ENCODE peak calls at places on chromosomes 7 and 10, in nine cellular contexts. M is activated gamma-delta T cell treated with anti-CD3 and anti-CD28 coated beads, Interleukin-2, amount 50 U/mL, for 16 hours; Y is thoracic aorta; J is left ventricle myocardium inferior; A is germinal center; Q is right cardiac atrium; U is heart right ventricle; K is AG04449; O is stimulated activated naive CD8-positive, alpha-beta T cell treated with anti-CD3 and anti-CD28 coated beads, Interleukin-15, amount 100 ng/mL, for 72 hours. N is an unnamed sample.

GRCh38 chr7:39688611-39689485 is 65.5 kb downstream of the RALA start:
- DNase-seq in U (no peak), Y (no peak), A (no peak), O (no peak), M (no peak), Q (no peak), K (no peak), J (no peak), N (peak; percentile 46)

GRCh38 chr7:45919231-45919825 is 1.7 kb downstream of the IGFBP3 start:
- DNase-seq in M (no peak), O (no peak), Y (no peak), A (no peak), Q (no peak), U (no peak), K (no peak), J (no peak), N (no peak)

GRCh38 chr10:7488418-7488829 is 77.6 kb upstream of the SFMBT2 start:
- DNase-seq in U (peak; percentile 61), A (no peak), O (no peak), M (no peak), Q (peak; percentile 55), J (no peak), Y (no peak), K (no peak), N (no peak)

GRCh38 chr10:100886544-100886943 is 26.2 kb upstream of the SLF2 start:
- DNase-seq in A (no peak), O (no peak), Y (no peak), J (no peak), K (no peak), M (no peak), Q (no peak), U (no peak), N (no peak)

GRCh38 chr10:48389272-48389671 is 82.8 kb downstream of the MAPK8 start:
- DNase-seq in O (no peak), J (no peak), M (no peak), K (no peak), Y (no peak), U (no peak), A (no peak), Q (no peak), N (no peak)

GRCh38 chr10:17479822-17480221 is 25.4 kb upstream of the ST8SIA6 start:
- DNase-seq in J (no peak), M (no peak), Q (no peak), Y (no peak), K (no peak), A (no peak), O (no peak), U (no peak), N (no peak)

GRCh38 chr7:30309842-30310435 is 25.5 kb downstream of the ZNRF2 start:
- DNase-seq in Y (no peak), U (no peak), K (no peak), M (no peak), A (no peak), J (no peak), Q (no peak), O (no peak), N (no peak)

GRCh38 chr7:159201722-159202330 is 57.2 kb upstream of the VIPR2 start:
- DNase-seq in M (no peak), K (no peak), J (no peak), Q (no peak), U (no peak), O (peak; percentile 13), Y (no peak), A (no peak), N (no peak)

GRCh38 chr7:137074386-137075030 is 206.1 kb downstream of the CHRM2 start:
- DNase-seq in A (no peak), M (no peak), Y (no peak), J (no peak), U (no peak), K (peak; percentile 36), O (no peak), Q (no peak), N (peak; percentile 50)

GRCh38 chr7:7798510-7798909 is 80.1 kb upstream of the RPA3 start:
- DNase-seq in J (no peak), M (no peak), Q (no peak), Y (no peak), K (no peak), O (no peak), A (no peak), U (no peak), N (no peak)

GRCh38 chr7:29749701-29750321 is 56.5 kb upstream of the WIPF3 start:
- DNase-seq in U (no peak), J (no peak), K (no peak), O (no peak), M (no peak), Y (no peak), Q (no peak), A (no peak), N (no peak)

GRCh38 chr7:72785166-72785955 is 42.6 kb downstream of the TYW1B start:
- DNase-seq in Q (no peak), Y (no peak), U (no peak), K (no peak), A (no peak), J (no peak), M (no peak), O (no peak), N (peak; percentile 67)

GRCh38 chr7:1934017-1934416 is 263.9 kb downstream of the ELFN1 start:
- DNase-seq in A (no peak), O (no peak), J (no peak), U (no peak), K (no peak), M (no peak), Q (peak; percentile 34), Y (no peak), N (no peak)

GRCh38 chr7:47039899-47040298 is 542.0 kb downstream of the TNS3 start:
- DNase-seq in A (no peak), M (no peak), K (no peak), Q (no peak), Y (no peak), O (no peak), U (peak; percentile 69), J (no peak), N (peak; percentile 69)

GRCh38 chr10:90319188-90319914 is 538.5 kb downstream of the HTR7 start:
- DNase-seq in A (no peak), O (no peak), M (no peak), U (no peak), Y (no peak), Q (no peak), K (peak; percentile 34), J (no peak), N (peak; percentile 43)

GRCh38 chr10:8375137-8375536 is 320.6 kb downstream of the GATA3 start:
- DNase-seq in O (no peak), A (no peak), J (no peak), Q (no peak), Y (no peak), U (no peak), M (no peak), K (no peak), N (no peak)

GRCh38 chr7:23787272-23787671 is 77.3 kb downstream of the STK31 start:
- DNase-seq in Y (no peak), A (no peak), O (no peak), M (no peak), J (no peak), Q (no peak), U (no peak), K (no peak), N (no peak)

GRCh38 chr7:78510580-78511188 is 712.1 kb downstream of the PHTF2 start:
- DNase-seq in O (no peak), M (no peak), J (no peak), K (no peak), U (peak; percentile 6), Y (no peak), Q (no peak), A (peak; percentile 3), N (peak; percentile 65)

GRCh38 chr10:128900456-128900855 is 566.6 kb upstream of the MGMT start:
- DNase-seq in K (no peak), Q (no peak), O (no peak), U (no peak), Y (no peak), J (no peak), M (no peak), A (no peak), N (no peak)

GRCh38 chr10:95289921-95290421 is 832 bp downstream of the PDLIM1 start:
- DNase-seq in K (no peak), O (no peak), U (no peak), M (no peak), J (no peak), Y (no peak), A (no peak), Q (no peak), N (no peak)

GRCh38 chr10:31709028-31709427 is 219.6 kb downstream of the ARHGAP12 start:
- DNase-seq in A (no peak), Q (no peak), U (no peak), K (no peak), M (no peak), O (no peak), J (no peak), Y (no peak), N (no peak)

GRCh38 chr10:125407000-125407502 is 246.7 kb upstream of the CTBP2 start:
- DNase-seq in M (no peak), Y (no peak), U (no peak), J (no peak), K (no peak), Q (no peak), A (no peak), O (no peak), N (peak; percentile 17)

GRCh38 chr10:117071293-117072050 is 66.5 kb upstream of the SHTN1 start:
- DNase-seq in Y (no peak), K (no peak), Q (no peak), A (no peak), J (no peak), U (no peak), O (no peak), M (no peak), N (peak; percentile 18)